ENCODE peak calls at places on chromosomes 2 and 18, in nine cellular contexts. O, S, L, G, C, F, J, H and I are unnamed samples.

GRCh38 chr2:207635468-207636200 is 10.4 kb upstream of the METTL21A start:
- DNase-seq in O (no peak), S (no peak), L (peak), G (no peak), C (no peak), F (no peak), J (no peak), H (no peak), I (no peak)

GRCh38 chr18:48230459-48231113 is 178.6 kb downstream of the ZBTB7C start:
- DNase-seq in O (no peak), S (no peak), L (peak), G (peak), C (peak), F (no peak), J (no peak), H (peak), I (peak)

GRCh38 chr2:173271825-173272224 is 82.8 kb upstream of the CDCA7 start:
- DNase-seq in O (no peak), S (no peak), L (peak), G (no peak), C (no peak), F (no peak), J (no peak), H (peak), I (no peak)

GRCh38 chr2:238731961-238732360 is 115.9 kb upstream of the TWIST2 start:
- DNase-seq in O (peak), S (no peak), L (peak), G (no peak), C (no peak), F (no peak), J (no peak), H (peak), I (no peak)

GRCh38 chr2:52340185-52340584 is 1308.3 kb upstream of the NRXN1 start:
- DNase-seq in O (no peak), S (no peak), L (no peak), G (no peak), C (no peak), F (no peak), J (no peak), H (no peak), I (no peak)

GRCh38 chr2:135890149-135890548 is 13.9 kb upstream of the MCM6 start:
- DNase-seq in O (no peak), S (no peak), L (no peak), G (no peak), C (no peak), F (no peak), J (no peak), H (no peak), I (no peak)

GRCh38 chr18:66874812-66875474 is 271.1 kb upstream of the CDH19 start:
- DNase-seq in O (no peak), S (no peak), L (no peak), G (no peak), C (no peak), F (no peak), J (no peak), H (no peak), I (no peak)

GRCh38 chr2:32864761-32865160 is 82.0 kb upstream of the LTBP1 start:
- DNase-seq in O (no peak), S (no peak), L (peak), G (peak), C (no peak), F (no peak), J (no peak), H (peak), I (no peak)

GRCh38 chr2:226475650-226476049 is 324.0 kb downstream of the IRS1 start:
- DNase-seq in O (no peak), S (no peak), L (peak), G (peak), C (peak), F (no peak), J (no peak), H (peak), I (no peak)

GRCh38 chr2:14756122-14756541 is 123.6 kb downstream of the LRATD1 start:
- DNase-seq in O (no peak), S (no peak), L (peak), G (no peak), C (no peak), F (no peak), J (no peak), H (no peak), I (no peak)

GRCh38 chr2:107313316-107313715 is 427.3 kb upstream of the ST6GAL2 start:
- DNase-seq in O (no peak), S (no peak), L (no peak), G (no peak), C (no peak), F (no peak), J (no peak), H (no peak), I (no peak)

GRCh38 chr18:3008546-3008945 is 4.4 kb downstream of the LPIN2 start:
- DNase-seq in O (no peak), S (no peak), L (peak), G (peak), C (no peak), F (no peak), J (no peak), H (peak), I (no peak)

GRCh38 chr2:221397179-221397578 is 174.9 kb downstream of the EPHA4 start:
- DNase-seq in O (no peak), S (no peak), L (peak), G (no peak), C (no peak), F (no peak), J (no peak), H (no peak), I (no peak)

GRCh38 chr18:29181151-29181901 is 1004.4 kb upstream of the CDH2 start:
- DNase-seq in O (no peak), S (no peak), L (peak), G (peak), C (peak), F (no peak), J (no peak), H (peak), I (no peak)

GRCh38 chr2:37526323-37526722 is 145.1 kb downstream of the CDC42EP3 start:
- DNase-seq in O (no peak), S (no peak), L (no peak), G (no peak), C (no peak), F (no peak), J (no peak), H (no peak), I (no peak)

GRCh38 chr2:54228945-54229344 is 27.1 kb downstream of the TSPYL6 start:
- DNase-seq in O (no peak), S (no peak), L (no peak), G (no peak), C (no peak), F (no peak), J (no peak), H (no peak), I (no peak)

GRCh38 chr2:110876167-110876999 is 144.0 kb downstream of the ACOXL start:
- DNase-seq in O (no peak), S (no peak), L (no peak), G (no peak), C (no peak), F (no peak), J (no peak), H (no peak), I (no peak)

GRCh38 chr2:233040174-233040530 is 7.7 kb downstream of the NEU2 start:
- DNase-seq in O (no peak), S (no peak), L (no peak), G (no peak), C (no peak), F (no peak), J (no peak), H (no peak), I (no peak)

GRCh38 chr2:30455339-30455738 is 8.3 kb downstream of the LCLAT1 start:
- DNase-seq in O (no peak), S (no peak), L (no peak), G (no peak), C (no peak), F (no peak), J (no peak), H (no peak), I (no peak)

GRCh38 chr2:71082402-71083252 is 14.2 kb downstream of the NAGK start:
- DNase-seq in O (no peak), S (no peak), L (no peak), G (no peak), C (no peak), F (no peak), J (no peak), H (no peak), I (no peak)

GRCh38 chr2:195710407-195710806 is 53.4 kb downstream of the SLC39A10 start:
- DNase-seq in O (no peak), S (no peak), L (peak), G (peak), C (no peak), F (no peak), J (no peak), H (peak), I (no peak)

GRCh38 chr2:226048625-226049024 is 649.1 kb downstream of the NYAP2 start:
- DNase-seq in O (no peak), S (no peak), L (peak), G (peak), C (peak), F (no peak), J (no peak), H (peak), I (no peak)